ENCODE peak calls at places on chromosomes 7 and 10, in five cellular contexts. One of them, this sample, is unnamed.
A peak's percentile ranks its signal among the peaks of the same experiment; 100 is the strongest.

GRCh38 chr7:22651534-22652243 is 75.3 kb upstream of the IL6 start:
- DNase-seq in naive thymus-derived CD8-positive, alpha-beta T cell: no peak
- DNase-seq in prostate gland: no peak
- DNase-seq in stimulated activated CD4-positive, alpha-beta T cell treated with anti-CD3 and anti-CD28 coated beads, TNF-alpha, amount 100 ng/mL, for 24 hours: no peak
- DNase-seq in hepatic stellate cell: peak; percentile 38
- DNase-seq in this sample: no peak

GRCh38 chr7:45417268-45417667 is 156.9 kb upstream of the ADCY1 start:
- DNase-seq in stimulated activated CD4-positive, alpha-beta T cell treated with anti-CD3 and anti-CD28 coated beads, TNF-alpha, amount 100 ng/mL, for 24 hours: no peak
- DNase-seq in hepatic stellate cell: no peak
- DNase-seq in naive thymus-derived CD8-positive, alpha-beta T cell: no peak
- DNase-seq in prostate gland: no peak
- DNase-seq in this sample: no peak

GRCh38 chr7:93751421-93751820 is 139.1 kb downstream of the TFPI2 start:
- DNase-seq in hepatic stellate cell: no peak
- DNase-seq in prostate gland: no peak
- DNase-seq in stimulated activated CD4-positive, alpha-beta T cell treated with anti-CD3 and anti-CD28 coated beads, TNF-alpha, amount 100 ng/mL, for 24 hours: no peak
- DNase-seq in naive thymus-derived CD8-positive, alpha-beta T cell: no peak
- DNase-seq in this sample: no peak

GRCh38 chr10:132450466-132450824 is 53.4 kb downstream of the PWWP2B start:
- DNase-seq in stimulated activated CD4-positive, alpha-beta T cell treated with anti-CD3 and anti-CD28 coated beads, TNF-alpha, amount 100 ng/mL, for 24 hours: no peak
- DNase-seq in prostate gland: no peak
- DNase-seq in hepatic stellate cell: no peak
- DNase-seq in naive thymus-derived CD8-positive, alpha-beta T cell: no peak
- DNase-seq in this sample: no peak

GRCh38 chr7:140719711-140720110 is 23.2 kb downstream of the NDUFB2 start:
- DNase-seq in prostate gland: no peak
- DNase-seq in naive thymus-derived CD8-positive, alpha-beta T cell: no peak
- DNase-seq in hepatic stellate cell: no peak
- DNase-seq in stimulated activated CD4-positive, alpha-beta T cell treated with anti-CD3 and anti-CD28 coated beads, TNF-alpha, amount 100 ng/mL, for 24 hours: no peak
- DNase-seq in this sample: peak; percentile 18

GRCh38 chr10:78212134-78212785 is 178.6 kb downstream of the RPS24 start:
- DNase-seq in stimulated activated CD4-positive, alpha-beta T cell treated with anti-CD3 and anti-CD28 coated beads, TNF-alpha, amount 100 ng/mL, for 24 hours: no peak
- DNase-seq in naive thymus-derived CD8-positive, alpha-beta T cell: no peak
- DNase-seq in prostate gland: no peak
- DNase-seq in hepatic stellate cell: no peak
- DNase-seq in this sample: peak; percentile 32

GRCh38 chr10:6173203-6173602 is 29.5 kb upstream of the PFKFB3 start:
- DNase-seq in prostate gland: no peak
- DNase-seq in stimulated activated CD4-positive, alpha-beta T cell treated with anti-CD3 and anti-CD28 coated beads, TNF-alpha, amount 100 ng/mL, for 24 hours: no peak
- DNase-seq in hepatic stellate cell: no peak
- DNase-seq in naive thymus-derived CD8-positive, alpha-beta T cell: peak; percentile 62
- DNase-seq in this sample: no peak

GRCh38 chr7:1355568-1356340 is 103.5 kb downstream of the MICALL2 start:
- DNase-seq in hepatic stellate cell: no peak
- DNase-seq in naive thymus-derived CD8-positive, alpha-beta T cell: no peak
- DNase-seq in stimulated activated CD4-positive, alpha-beta T cell treated with anti-CD3 and anti-CD28 coated beads, TNF-alpha, amount 100 ng/mL, for 24 hours: no peak
- DNase-seq in prostate gland: no peak
- DNase-seq in this sample: no peak

GRCh38 chr10:22338260-22338894 is 6.9 kb upstream of the SPAG6 start:
- DNase-seq in naive thymus-derived CD8-positive, alpha-beta T cell: no peak
- DNase-seq in stimulated activated CD4-positive, alpha-beta T cell treated with anti-CD3 and anti-CD28 coated beads, TNF-alpha, amount 100 ng/mL, for 24 hours: no peak
- DNase-seq in hepatic stellate cell: no peak
- DNase-seq in prostate gland: no peak
- DNase-seq in this sample: no peak

GRCh38 chr10:22816298-22816653 is 101.9 kb upstream of the PIP4K2A start:
- DNase-seq in hepatic stellate cell: peak; percentile 59
- DNase-seq in naive thymus-derived CD8-positive, alpha-beta T cell: no peak
- DNase-seq in stimulated activated CD4-positive, alpha-beta T cell treated with anti-CD3 and anti-CD28 coated beads, TNF-alpha, amount 100 ng/mL, for 24 hours: no peak
- DNase-seq in prostate gland: no peak
- DNase-seq in this sample: no peak

GRCh38 chr10:92290076-92290836 is 622 bp downstream of the CPEB3 start:
- DNase-seq in naive thymus-derived CD8-positive, alpha-beta T cell: peak; percentile 3
- DNase-seq in prostate gland: peak; percentile 60
- DNase-seq in stimulated activated CD4-positive, alpha-beta T cell treated with anti-CD3 and anti-CD28 coated beads, TNF-alpha, amount 100 ng/mL, for 24 hours: peak; percentile 1
- DNase-seq in hepatic stellate cell: peak; percentile 32
- DNase-seq in this sample: peak; percentile 56

GRCh38 chr7:55651057-55651456 is 78.8 kb upstream of the VOPP1 start:
- DNase-seq in prostate gland: no peak
- DNase-seq in hepatic stellate cell: no peak
- DNase-seq in naive thymus-derived CD8-positive, alpha-beta T cell: no peak
- DNase-seq in stimulated activated CD4-positive, alpha-beta T cell treated with anti-CD3 and anti-CD28 coated beads, TNF-alpha, amount 100 ng/mL, for 24 hours: no peak
- DNase-seq in this sample: no peak

GRCh38 chr7:109611656-109612055 is 1042.0 kb downstream of the DNAJB9 start:
- DNase-seq in prostate gland: no peak
- DNase-seq in hepatic stellate cell: no peak
- DNase-seq in naive thymus-derived CD8-positive, alpha-beta T cell: no peak
- DNase-seq in stimulated activated CD4-positive, alpha-beta T cell treated with anti-CD3 and anti-CD28 coated beads, TNF-alpha, amount 100 ng/mL, for 24 hours: no peak
- DNase-seq in this sample: no peak

GRCh38 chr7:42986213-42986612 is 54.0 kb downstream of the MRPL32 start:
- DNase-seq in naive thymus-derived CD8-positive, alpha-beta T cell: no peak
- DNase-seq in prostate gland: no peak
- DNase-seq in stimulated activated CD4-positive, alpha-beta T cell treated with anti-CD3 and anti-CD28 coated beads, TNF-alpha, amount 100 ng/mL, for 24 hours: no peak
- DNase-seq in hepatic stellate cell: no peak
- DNase-seq in this sample: no peak

GRCh38 chr7:136030867-136031318 is 53.7 kb upstream of the MTPN start:
- DNase-seq in prostate gland: no peak
- DNase-seq in stimulated activated CD4-positive, alpha-beta T cell treated with anti-CD3 and anti-CD28 coated beads, TNF-alpha, amount 100 ng/mL, for 24 hours: no peak
- DNase-seq in hepatic stellate cell: no peak
- DNase-seq in naive thymus-derived CD8-positive, alpha-beta T cell: no peak
- DNase-seq in this sample: no peak

GRCh38 chr7:92836489-92837213 is at the start of gene CDK6:
- DNase-seq in stimulated activated CD4-positive, alpha-beta T cell treated with anti-CD3 and anti-CD28 coated beads, TNF-alpha, amount 100 ng/mL, for 24 hours: peak; percentile 50
- DNase-seq in naive thymus-derived CD8-positive, alpha-beta T cell: peak; percentile 52
- DNase-seq in prostate gland: peak; percentile 51
- DNase-seq in hepatic stellate cell: peak; percentile 75
- DNase-seq in this sample: no peak

GRCh38 chr7:949021-949934 is 5.2 kb downstream of the ADAP1 start:
- DNase-seq in prostate gland: no peak
- DNase-seq in hepatic stellate cell: no peak
- DNase-seq in naive thymus-derived CD8-positive, alpha-beta T cell: no peak
- DNase-seq in stimulated activated CD4-positive, alpha-beta T cell treated with anti-CD3 and anti-CD28 coated beads, TNF-alpha, amount 100 ng/mL, for 24 hours: no peak
- DNase-seq in this sample: no peak

GRCh38 chr7:139087212-139087611 is 22.3 kb downstream of the ZC3HAV1 start:
- DNase-seq in hepatic stellate cell: no peak
- DNase-seq in stimulated activated CD4-positive, alpha-beta T cell treated with anti-CD3 and anti-CD28 coated beads, TNF-alpha, amount 100 ng/mL, for 24 hours: no peak
- DNase-seq in prostate gland: no peak
- DNase-seq in naive thymus-derived CD8-positive, alpha-beta T cell: no peak
- DNase-seq in this sample: no peak

GRCh38 chr10:91077549-91078017 is 142.9 kb upstream of the PCGF5 start:
- DNase-seq in hepatic stellate cell: peak; percentile 60
- DNase-seq in stimulated activated CD4-positive, alpha-beta T cell treated with anti-CD3 and anti-CD28 coated beads, TNF-alpha, amount 100 ng/mL, for 24 hours: no peak
- DNase-seq in naive thymus-derived CD8-positive, alpha-beta T cell: no peak
- DNase-seq in prostate gland: peak; percentile 67
- DNase-seq in this sample: no peak

GRCh38 chr10:130470286-130470685 is 334.1 kb downstream of the GLRX3 start:
- DNase-seq in prostate gland: no peak
- DNase-seq in hepatic stellate cell: no peak
- DNase-seq in stimulated activated CD4-positive, alpha-beta T cell treated with anti-CD3 and anti-CD28 coated beads, TNF-alpha, amount 100 ng/mL, for 24 hours: no peak
- DNase-seq in naive thymus-derived CD8-positive, alpha-beta T cell: no peak
- DNase-seq in this sample: no peak

GRCh38 chr7:17948503-17949238 is 8.4 kb upstream of the SNX13 start:
- DNase-seq in hepatic stellate cell: no peak
- DNase-seq in prostate gland: no peak
- DNase-seq in stimulated activated CD4-positive, alpha-beta T cell treated with anti-CD3 and anti-CD28 coated beads, TNF-alpha, amount 100 ng/mL, for 24 hours: no peak
- DNase-seq in naive thymus-derived CD8-positive, alpha-beta T cell: no peak
- DNase-seq in this sample: no peak

GRCh38 chr7:45920543-45921380 is at the start of gene IGFBP3:
- DNase-seq in naive thymus-derived CD8-positive, alpha-beta T cell: no peak
- DNase-seq in stimulated activated CD4-positive, alpha-beta T cell treated with anti-CD3 and anti-CD28 coated beads, TNF-alpha, amount 100 ng/mL, for 24 hours: no peak
- DNase-seq in prostate gland: peak; percentile 36
- DNase-seq in hepatic stellate cell: peak; percentile 70
- DNase-seq in this sample: peak; percentile 22

GRCh38 chr7:41993173-41993867 is 243.7 kb downstream of the GLI3 start:
- DNase-seq in naive thymus-derived CD8-positive, alpha-beta T cell: no peak
- DNase-seq in stimulated activated CD4-positive, alpha-beta T cell treated with anti-CD3 and anti-CD28 coated beads, TNF-alpha, amount 100 ng/mL, for 24 hours: no peak
- DNase-seq in prostate gland: no peak
- DNase-seq in hepatic stellate cell: no peak
- DNase-seq in this sample: no peak

GRCh38 chr7:6409991-6410693 is 37.6 kb downstream of the DAGLB start:
- DNase-seq in naive thymus-derived CD8-positive, alpha-beta T cell: no peak
- DNase-seq in prostate gland: no peak
- DNase-seq in stimulated activated CD4-positive, alpha-beta T cell treated with anti-CD3 and anti-CD28 coated beads, TNF-alpha, amount 100 ng/mL, for 24 hours: no peak
- DNase-seq in hepatic stellate cell: no peak
- DNase-seq in this sample: no peak

GRCh38 chr7:2488272-2488645 is 12.1 kb upstream of the GRIFIN start:
- DNase-seq in naive thymus-derived CD8-positive, alpha-beta T cell: no peak
- DNase-seq in prostate gland: no peak
- DNase-seq in stimulated activated CD4-positive, alpha-beta T cell treated with anti-CD3 and anti-CD28 coated beads, TNF-alpha, amount 100 ng/mL, for 24 hours: no peak
- DNase-seq in hepatic stellate cell: peak; percentile 87
- DNase-seq in this sample: no peak

GRCh38 chr7:125061776-125062397 is 132.3 kb upstream of the POT1 start:
- DNase-seq in prostate gland: no peak
- DNase-seq in stimulated activated CD4-positive, alpha-beta T cell treated with anti-CD3 and anti-CD28 coated beads, TNF-alpha, amount 100 ng/mL, for 24 hours: no peak
- DNase-seq in hepatic stellate cell: peak; percentile 14
- DNase-seq in naive thymus-derived CD8-positive, alpha-beta T cell: no peak
- DNase-seq in this sample: no peak

GRCh38 chr10:695396-695795 is 5.9 kb upstream of the DIP2C start:
- DNase-seq in hepatic stellate cell: no peak
- DNase-seq in naive thymus-derived CD8-positive, alpha-beta T cell: no peak
- DNase-seq in prostate gland: no peak
- DNase-seq in stimulated activated CD4-positive, alpha-beta T cell treated with anti-CD3 and anti-CD28 coated beads, TNF-alpha, amount 100 ng/mL, for 24 hours: no peak
- DNase-seq in this sample: no peak

GRCh38 chr7:113015038-113015645 is 71.5 kb downstream of the GPR85 start:
- DNase-seq in stimulated activated CD4-positive, alpha-beta T cell treated with anti-CD3 and anti-CD28 coated beads, TNF-alpha, amount 100 ng/mL, for 24 hours: no peak
- DNase-seq in prostate gland: no peak
- DNase-seq in naive thymus-derived CD8-positive, alpha-beta T cell: no peak
- DNase-seq in hepatic stellate cell: peak; percentile 12
- DNase-seq in this sample: no peak

GRCh38 chr10:30963994-30964930 is 67.4 kb downstream of the ZNF438 start:
- DNase-seq in hepatic stellate cell: no peak
- DNase-seq in prostate gland: no peak
- DNase-seq in stimulated activated CD4-positive, alpha-beta T cell treated with anti-CD3 and anti-CD28 coated beads, TNF-alpha, amount 100 ng/mL, for 24 hours: no peak
- DNase-seq in naive thymus-derived CD8-positive, alpha-beta T cell: no peak
- DNase-seq in this sample: no peak

GRCh38 chr7:80766724-80767123 is 128.3 kb downstream of the CD36 start:
- DNase-seq in naive thymus-derived CD8-positive, alpha-beta T cell: no peak
- DNase-seq in hepatic stellate cell: no peak
- DNase-seq in prostate gland: no peak
- DNase-seq in stimulated activated CD4-positive, alpha-beta T cell treated with anti-CD3 and anti-CD28 coated beads, TNF-alpha, amount 100 ng/mL, for 24 hours: no peak
- DNase-seq in this sample: no peak

GRCh38 chr10:92692697-92693533 is 3.2 kb downstream of the HHEX start:
- DNase-seq in stimulated activated CD4-positive, alpha-beta T cell treated with anti-CD3 and anti-CD28 coated beads, TNF-alpha, amount 100 ng/mL, for 24 hours: no peak
- DNase-seq in naive thymus-derived CD8-positive, alpha-beta T cell: no peak
- DNase-seq in hepatic stellate cell: no peak
- DNase-seq in prostate gland: no peak
- DNase-seq in this sample: no peak

GRCh38 chr10:89644691-89644966 is 413 bp downstream of the PANK1 start:
- DNase-seq in hepatic stellate cell: peak; percentile 45
- DNase-seq in stimulated activated CD4-positive, alpha-beta T cell treated with anti-CD3 and anti-CD28 coated beads, TNF-alpha, amount 100 ng/mL, for 24 hours: no peak
- DNase-seq in prostate gland: peak; percentile 16
- DNase-seq in naive thymus-derived CD8-positive, alpha-beta T cell: no peak
- DNase-seq in this sample: peak; percentile 20

GRCh38 chr10:83037653-83038052 is 1101.7 kb upstream of the GHITM start:
- DNase-seq in stimulated activated CD4-positive, alpha-beta T cell treated with anti-CD3 and anti-CD28 coated beads, TNF-alpha, amount 100 ng/mL, for 24 hours: no peak
- DNase-seq in hepatic stellate cell: no peak
- DNase-seq in prostate gland: no peak
- DNase-seq in naive thymus-derived CD8-positive, alpha-beta T cell: no peak
- DNase-seq in this sample: no peak

GRCh38 chr7:2522780-2523433 is 3.3 kb downstream of the LFNG start:
- DNase-seq in hepatic stellate cell: peak; percentile 67
- DNase-seq in naive thymus-derived CD8-positive, alpha-beta T cell: no peak
- DNase-seq in stimulated activated CD4-positive, alpha-beta T cell treated with anti-CD3 and anti-CD28 coated beads, TNF-alpha, amount 100 ng/mL, for 24 hours: no peak
- DNase-seq in prostate gland: peak; percentile 63
- DNase-seq in this sample: peak; percentile 85

GRCh38 chr7:131011976-131012375 is 278.0 kb upstream of the KLF14 start:
- DNase-seq in hepatic stellate cell: peak; percentile 88
- DNase-seq in prostate gland: no peak
- DNase-seq in stimulated activated CD4-positive, alpha-beta T cell treated with anti-CD3 and anti-CD28 coated beads, TNF-alpha, amount 100 ng/mL, for 24 hours: no peak
- DNase-seq in naive thymus-derived CD8-positive, alpha-beta T cell: no peak
- DNase-seq in this sample: no peak

GRCh38 chr10:69087600-69088470 is at the start of gene SRGN:
- DNase-seq in prostate gland: peak; percentile 58
- DNase-seq in hepatic stellate cell: peak; percentile 79
- DNase-seq in stimulated activated CD4-positive, alpha-beta T cell treated with anti-CD3 and anti-CD28 coated beads, TNF-alpha, amount 100 ng/mL, for 24 hours: peak; percentile 54
- DNase-seq in naive thymus-derived CD8-positive, alpha-beta T cell: peak; percentile 49
- DNase-seq in this sample: no peak

GRCh38 chr10:132566892-132567291 is 29.3 kb downstream of the INPP5A start:
- DNase-seq in naive thymus-derived CD8-positive, alpha-beta T cell: no peak
- DNase-seq in prostate gland: no peak
- DNase-seq in stimulated activated CD4-positive, alpha-beta T cell treated with anti-CD3 and anti-CD28 coated beads, TNF-alpha, amount 100 ng/mL, for 24 hours: no peak
- DNase-seq in hepatic stellate cell: no peak
- DNase-seq in this sample: no peak

GRCh38 chr10:31020128-31020527 is 11.5 kb downstream of the ZNF438 start:
- DNase-seq in prostate gland: no peak
- DNase-seq in hepatic stellate cell: no peak
- DNase-seq in stimulated activated CD4-positive, alpha-beta T cell treated with anti-CD3 and anti-CD28 coated beads, TNF-alpha, amount 100 ng/mL, for 24 hours: no peak
- DNase-seq in naive thymus-derived CD8-positive, alpha-beta T cell: no peak
- DNase-seq in this sample: no peak

GRCh38 chr7:26588511-26588910 is 275.9 kb downstream of the SKAP2 start:
- DNase-seq in stimulated activated CD4-positive, alpha-beta T cell treated with anti-CD3 and anti-CD28 coated beads, TNF-alpha, amount 100 ng/mL, for 24 hours: no peak
- DNase-seq in naive thymus-derived CD8-positive, alpha-beta T cell: no peak
- DNase-seq in prostate gland: no peak
- DNase-seq in hepatic stellate cell: no peak
- DNase-seq in this sample: peak; percentile 19

GRCh38 chr10:58291538-58292174 is 22.7 kb downstream of the CISD1 start:
- DNase-seq in hepatic stellate cell: peak; percentile 28
- DNase-seq in stimulated activated CD4-positive, alpha-beta T cell treated with anti-CD3 and anti-CD28 coated beads, TNF-alpha, amount 100 ng/mL, for 24 hours: no peak
- DNase-seq in prostate gland: peak; percentile 19
- DNase-seq in naive thymus-derived CD8-positive, alpha-beta T cell: peak; percentile 11
- DNase-seq in this sample: no peak